ENCODE peak calls at places on chromosomes 16 and 17, in ten cellular contexts. X is activated naive CD4-positive, alpha-beta T cell treated with anti-CD3 and anti-CD28 coated beads for 36 hours; P is aorta; V is glutamatergic neuron; T is posterior cingulate gyrus; J is MM.1S; U is activated CD8-positive, alpha-beta memory T cell treated with anti-CD3 and anti-CD28 coated beads, Interleukin-2, amount 50 U/mL, for 4 hours; O is heart left ventricle; C is KBM-7; B is natural killer cell treated with Interleukin-12 subunit alpha and Interleukin-12 subunit beta and Interleukin-15 and Interleukin-18, amount 100 ng/mL, for 72 hours. M is an unnamed sample.

GRCh38 chr17:63447688-63448005 is 1.5 kb upstream of the CYB561 start:
- DNase-seq in X (no peak), P (no peak), V (no peak), T (no peak), J (no peak), U (no peak), O (no peak), C (no peak), B (no peak), M (no peak)

GRCh38 chr16:81693047-81693446 is 86.0 kb upstream of the PLCG2 start:
- DNase-seq in X (no peak), P (no peak), V (no peak), T (no peak), J (no peak), U (no peak), O (no peak), C (no peak), B (peak; percentile 47), M (no peak)

GRCh38 chr17:67095803-67096202 is 51.4 kb downstream of the CACNG1 start:
- DNase-seq in X (no peak), P (no peak), V (no peak), T (no peak), J (no peak), U (no peak), O (no peak), C (no peak), B (no peak), M (no peak)

GRCh38 chr17:81039854-81040758 is 5.2 kb downstream of the BAIAP2 start:
- DNase-seq in X (no peak), P (no peak), V (no peak), T (no peak), J (no peak), U (no peak), O (no peak), C (peak; percentile 54), B (no peak), M (no peak)

GRCh38 chr16:85670840-85671239 is 17.9 kb downstream of the GINS2 start:
- DNase-seq in X (no peak), P (peak; percentile 59), V (no peak), T (no peak), J (no peak), U (no peak), O (no peak), C (no peak), B (no peak), M (no peak)

GRCh38 chr16:6642271-6642670 is 690.4 kb upstream of the RBFOX1 start:
- DNase-seq in X (no peak), P (no peak), V (no peak), T (no peak), J (peak; percentile 61), U (no peak), O (no peak), C (no peak), B (no peak), M (no peak)

GRCh38 chr16:51550785-51551184 is 399.7 kb upstream of the SALL1 start:
- DNase-seq in X (no peak), P (no peak), V (no peak), T (no peak), J (no peak), U (no peak), O (no peak), C (no peak), B (no peak), M (no peak)

GRCh38 chr17:61002316-61002736 is 324.7 kb downstream of the BCAS3 start:
- DNase-seq in X (no peak), P (no peak), V (no peak), T (no peak), J (peak; percentile 42), U (no peak), O (no peak), C (peak; percentile 55), B (no peak), M (no peak)

GRCh38 chr17:74457146-74457819 is 9.2 kb upstream of the CD300A start:
- DNase-seq in X (peak; percentile 81), P (peak; percentile 93), V (peak; percentile 85), T (peak; percentile 78), J (peak; percentile 64), U (peak; percentile 73), O (peak; percentile 84), C (peak; percentile 74), B (peak; percentile 79), M (peak; percentile 76)